ENCODE peak calls at places on chromosomes 5 and 9, in ten cellular contexts. One of them, this sample, is unnamed.
A peak's percentile ranks its signal among the peaks of the same experiment; 100 is the strongest.

GRCh38 chr9:35907732-35908483 is 1.4 kb upstream of the SPAAR start:
- DNase-seq in Peyer's patch: peak; percentile 75
- DNase-seq in cardiac muscle cell: peak; percentile 58
- DNase-seq in hepatocyte: peak; percentile 82
- DNase-seq in heart right ventricle: peak; percentile 77
- DNase-seq in stomach: peak; percentile 47
- DNase-seq in brain microvascular endothelial cell: peak; percentile 65
- DNase-seq in psoas muscle: peak; percentile 87
- DNase-seq in OCI-LY7: no peak
- DNase-seq in A673: peak; percentile 95
- DNase-seq in this sample: no peak

GRCh38 chr5:173940269-173940668 is 48.7 kb upstream of the C5orf47 start:
- DNase-seq in Peyer's patch: no peak
- DNase-seq in cardiac muscle cell: no peak
- DNase-seq in hepatocyte: no peak
- DNase-seq in heart right ventricle: no peak
- DNase-seq in stomach: no peak
- DNase-seq in brain microvascular endothelial cell: no peak
- DNase-seq in psoas muscle: no peak
- DNase-seq in OCI-LY7: no peak
- DNase-seq in A673: no peak
- DNase-seq in this sample: no peak

GRCh38 chr5:173055722-173055982 is 500 bp upstream of the CREBRF start:
- DNase-seq in Peyer's patch: no peak
- DNase-seq in cardiac muscle cell: peak; percentile 3
- DNase-seq in hepatocyte: no peak
- DNase-seq in heart right ventricle: no peak
- DNase-seq in stomach: no peak
- DNase-seq in brain microvascular endothelial cell: no peak
- DNase-seq in psoas muscle: no peak
- DNase-seq in OCI-LY7: peak; percentile 39
- DNase-seq in A673: no peak
- DNase-seq in this sample: no peak

GRCh38 chr5:59124983-59125960 is 542.4 kb downstream of the RAB3C start:
- DNase-seq in Peyer's patch: no peak
- DNase-seq in cardiac muscle cell: peak; percentile 27
- DNase-seq in hepatocyte: no peak
- DNase-seq in heart right ventricle: no peak
- DNase-seq in stomach: no peak
- DNase-seq in brain microvascular endothelial cell: no peak
- DNase-seq in psoas muscle: no peak
- DNase-seq in OCI-LY7: no peak
- DNase-seq in A673: peak; percentile 88
- DNase-seq in this sample: no peak

GRCh38 chr9:114177423-114178064 is 22.2 kb downstream of the COL27A1 start:
- DNase-seq in Peyer's patch: no peak
- DNase-seq in cardiac muscle cell: no peak
- DNase-seq in hepatocyte: no peak
- DNase-seq in heart right ventricle: no peak
- DNase-seq in stomach: no peak
- DNase-seq in brain microvascular endothelial cell: peak; percentile 59
- DNase-seq in psoas muscle: no peak
- DNase-seq in OCI-LY7: no peak
- DNase-seq in A673: peak; percentile 86
- DNase-seq in this sample: no peak

GRCh38 chr5:116242363-116242762 is 157.5 kb downstream of the COMMD10 start:
- DNase-seq in Peyer's patch: no peak
- DNase-seq in cardiac muscle cell: no peak
- DNase-seq in hepatocyte: no peak
- DNase-seq in heart right ventricle: no peak
- DNase-seq in stomach: no peak
- DNase-seq in brain microvascular endothelial cell: no peak
- DNase-seq in psoas muscle: no peak
- DNase-seq in OCI-LY7: no peak
- DNase-seq in A673: no peak
- DNase-seq in this sample: no peak

GRCh38 chr9:98602839-98603238 is 105.9 kb downstream of the GABBR2 start:
- DNase-seq in Peyer's patch: no peak
- DNase-seq in cardiac muscle cell: no peak
- DNase-seq in hepatocyte: no peak
- DNase-seq in heart right ventricle: no peak
- DNase-seq in stomach: no peak
- DNase-seq in brain microvascular endothelial cell: peak; percentile 16
- DNase-seq in psoas muscle: no peak
- DNase-seq in OCI-LY7: no peak
- DNase-seq in A673: no peak
- DNase-seq in this sample: no peak

GRCh38 chr9:25681270-25681669 is 3.0 kb upstream of the TUSC1 start:
- DNase-seq in Peyer's patch: no peak
- DNase-seq in cardiac muscle cell: no peak
- DNase-seq in hepatocyte: no peak
- DNase-seq in heart right ventricle: no peak
- DNase-seq in stomach: no peak
- DNase-seq in brain microvascular endothelial cell: peak; percentile 56
- DNase-seq in psoas muscle: no peak
- DNase-seq in OCI-LY7: no peak
- DNase-seq in A673: no peak
- DNase-seq in this sample: no peak

GRCh38 chr5:62395210-62395950 is 8.3 kb downstream of the DIMT1 start:
- DNase-seq in Peyer's patch: no peak
- DNase-seq in cardiac muscle cell: no peak
- DNase-seq in hepatocyte: no peak
- DNase-seq in heart right ventricle: no peak
- DNase-seq in stomach: no peak
- DNase-seq in brain microvascular endothelial cell: peak; percentile 11
- DNase-seq in psoas muscle: no peak
- DNase-seq in OCI-LY7: no peak
- DNase-seq in A673: no peak
- DNase-seq in this sample: no peak

GRCh38 chr9:111978616-111979015 is 82.0 kb downstream of the UGCG start:
- DNase-seq in Peyer's patch: no peak
- DNase-seq in cardiac muscle cell: no peak
- DNase-seq in hepatocyte: no peak
- DNase-seq in heart right ventricle: no peak
- DNase-seq in stomach: no peak
- DNase-seq in brain microvascular endothelial cell: no peak
- DNase-seq in psoas muscle: no peak
- DNase-seq in OCI-LY7: no peak
- DNase-seq in A673: no peak
- DNase-seq in this sample: no peak

DNA sequence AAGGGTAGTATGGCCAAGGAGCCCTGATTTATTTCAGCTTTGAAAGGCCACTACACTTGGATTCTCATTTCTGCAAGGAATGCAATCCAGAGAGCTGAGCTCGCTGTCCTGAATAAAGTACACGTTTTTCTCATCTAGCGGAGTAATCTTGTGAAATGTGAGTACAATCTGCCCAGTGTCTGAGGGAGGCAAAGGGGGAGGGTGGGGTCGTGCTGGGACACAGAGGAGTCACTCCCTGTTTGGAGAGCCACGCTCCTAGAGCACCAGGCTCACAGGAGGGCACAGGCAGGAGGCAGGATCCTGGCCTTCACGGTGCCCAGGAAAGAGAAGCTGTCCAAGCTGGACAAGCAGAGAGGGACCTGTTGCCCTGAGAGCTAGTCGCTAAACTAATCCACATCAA is 51.0 kb upstream of the IFNK start:
- DNase-seq in Peyer's patch: no peak
- DNase-seq in cardiac muscle cell: no peak
- DNase-seq in hepatocyte: peak; percentile 48
- DNase-seq in heart right ventricle: peak; percentile 21
- DNase-seq in stomach: no peak
- DNase-seq in brain microvascular endothelial cell: peak; percentile 12
- DNase-seq in psoas muscle: peak; percentile 81
- DNase-seq in OCI-LY7: no peak
- DNase-seq in A673: no peak
- DNase-seq in this sample: no peak
- H3K27ac ChIP-seq in Peyer's patch: peak overlapping the region; percentile 35
- H3K27ac ChIP-seq in cardiac muscle cell: no peak overlapping the region
- H3K27ac ChIP-seq in hepatocyte: no peak overlapping the region
- H3K27ac ChIP-seq in heart right ventricle: no peak overlapping the region
- H3K27ac ChIP-seq in stomach: peak overlapping the region; percentile 72
- H3K27ac ChIP-seq in brain microvascular endothelial cell: no peak overlapping the region
- H3K27ac ChIP-seq in psoas muscle: no peak overlapping the region
- H3K27ac ChIP-seq in OCI-LY7: no peak overlapping the region
- H3K27ac ChIP-seq in A673: no peak overlapping the region
- H3K27ac ChIP-seq in this sample: no peak overlapping the region

GRCh38 chr5:98994636-98995035 is 65.8 kb upstream of the CHD1 start:
- DNase-seq in Peyer's patch: no peak
- DNase-seq in cardiac muscle cell: no peak
- DNase-seq in hepatocyte: peak; percentile 27
- DNase-seq in heart right ventricle: no peak
- DNase-seq in stomach: no peak
- DNase-seq in brain microvascular endothelial cell: no peak
- DNase-seq in psoas muscle: no peak
- DNase-seq in OCI-LY7: no peak
- DNase-seq in A673: no peak
- DNase-seq in this sample: no peak

GRCh38 chr5:98989723-98990122 is 60.9 kb upstream of the CHD1 start:
- DNase-seq in Peyer's patch: no peak
- DNase-seq in cardiac muscle cell: no peak
- DNase-seq in hepatocyte: no peak
- DNase-seq in heart right ventricle: no peak
- DNase-seq in stomach: no peak
- DNase-seq in brain microvascular endothelial cell: no peak
- DNase-seq in psoas muscle: no peak
- DNase-seq in OCI-LY7: no peak
- DNase-seq in A673: no peak
- DNase-seq in this sample: no peak

GRCh38 chr5:98993512-98993911 is 64.7 kb upstream of the CHD1 start:
- DNase-seq in Peyer's patch: no peak
- DNase-seq in cardiac muscle cell: no peak
- DNase-seq in hepatocyte: no peak
- DNase-seq in heart right ventricle: no peak
- DNase-seq in stomach: no peak
- DNase-seq in brain microvascular endothelial cell: no peak
- DNase-seq in psoas muscle: no peak
- DNase-seq in OCI-LY7: no peak
- DNase-seq in A673: no peak
- DNase-seq in this sample: no peak

GRCh38 chr5:98997000-98997399 is 68.2 kb upstream of the CHD1 start:
- DNase-seq in Peyer's patch: no peak
- DNase-seq in cardiac muscle cell: no peak
- DNase-seq in hepatocyte: no peak
- DNase-seq in heart right ventricle: no peak
- DNase-seq in stomach: no peak
- DNase-seq in brain microvascular endothelial cell: peak; percentile 49
- DNase-seq in psoas muscle: no peak
- DNase-seq in OCI-LY7: no peak
- DNase-seq in A673: peak; percentile 88
- DNase-seq in this sample: no peak

DNA sequence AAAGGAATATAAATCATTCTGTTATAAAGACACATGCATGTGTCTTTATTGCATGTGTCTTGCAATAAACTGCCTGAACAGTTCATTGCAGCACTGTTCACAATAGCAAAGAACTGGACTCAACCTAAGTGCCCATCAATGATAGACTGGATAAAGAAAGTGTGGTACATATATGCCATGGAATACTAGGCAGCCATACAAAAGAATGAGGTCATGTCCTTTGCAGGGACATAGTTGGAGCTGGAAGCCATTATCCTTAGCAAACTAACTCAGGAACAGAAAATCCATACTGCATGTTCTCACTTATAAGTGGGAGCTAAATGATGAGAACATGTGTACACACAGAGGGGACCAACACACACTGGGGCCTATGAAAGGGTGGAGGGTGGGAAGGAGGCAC is 63.7 kb upstream of the CHD1 start:
- DNase-seq in Peyer's patch: no peak
- DNase-seq in cardiac muscle cell: no peak
- DNase-seq in hepatocyte: no peak
- DNase-seq in heart right ventricle: no peak
- DNase-seq in stomach: no peak
- DNase-seq in brain microvascular endothelial cell: no peak
- DNase-seq in psoas muscle: no peak
- DNase-seq in OCI-LY7: no peak
- DNase-seq in A673: no peak
- DNase-seq in this sample: no peak
- H3K36me3 ChIP-seq in Peyer's patch: no peaks in the 10 kb centered on the region
- H3K36me3 ChIP-seq in cardiac muscle cell: no peaks in the 10 kb centered on the region
- H3K36me3 ChIP-seq in hepatocyte: no peaks in the 10 kb centered on the region
- H3K36me3 ChIP-seq in heart right ventricle: no peaks in the 10 kb centered on the region
- H3K36me3 ChIP-seq in stomach: no peaks in the 10 kb centered on the region
- H3K36me3 ChIP-seq in brain microvascular endothelial cell: no peaks in the 10 kb centered on the region
- H3K36me3 ChIP-seq in psoas muscle: no peaks in the 10 kb centered on the region
- H3K36me3 ChIP-seq in OCI-LY7: no peaks in the 10 kb centered on the region
- H3K36me3 ChIP-seq in A673: no peaks in the 10 kb centered on the region
- H3K36me3 ChIP-seq in this sample: no peaks in the 10 kb centered on the region

GRCh38 chr5:176610430-176610763 is 441 bp upstream of the GPRIN1 start:
- DNase-seq in Peyer's patch: no peak
- DNase-seq in cardiac muscle cell: no peak
- DNase-seq in hepatocyte: no peak
- DNase-seq in heart right ventricle: no peak
- DNase-seq in stomach: no peak
- DNase-seq in brain microvascular endothelial cell: no peak
- DNase-seq in psoas muscle: no peak
- DNase-seq in OCI-LY7: no peak
- DNase-seq in A673: peak; percentile 28
- DNase-seq in this sample: no peak
- TF ChIP-seq CTCF in Peyer's patch: no peak
- TF ChIP-seq CTCF in cardiac muscle cell: no peak
- TF ChIP-seq CTCF in hepatocyte: no peak
- TF ChIP-seq CTCF in heart right ventricle: no peak
- TF ChIP-seq CTCF in stomach: no peak
- TF ChIP-seq CTCF in brain microvascular endothelial cell: no peak
- TF ChIP-seq CTCF in psoas muscle: peak; percentile 1
- TF ChIP-seq CTCF in OCI-LY7: no peak
- TF ChIP-seq CTCF in A673: no peak
- TF ChIP-seq CTCF in this sample: no peak

GRCh38 chr5:111735829-111736228 is 21.2 kb downstream of the NREP start:
- DNase-seq in Peyer's patch: no peak
- DNase-seq in cardiac muscle cell: no peak
- DNase-seq in hepatocyte: peak; percentile 50
- DNase-seq in heart right ventricle: no peak
- DNase-seq in stomach: no peak
- DNase-seq in brain microvascular endothelial cell: peak; percentile 98
- DNase-seq in psoas muscle: peak; percentile 88
- DNase-seq in OCI-LY7: no peak
- DNase-seq in A673: peak; percentile 55
- DNase-seq in this sample: peak; percentile 53

GRCh38 chr5:111741270-111741669 is 15.7 kb downstream of the NREP start:
- DNase-seq in Peyer's patch: no peak
- DNase-seq in cardiac muscle cell: no peak
- DNase-seq in hepatocyte: no peak
- DNase-seq in heart right ventricle: no peak
- DNase-seq in stomach: no peak
- DNase-seq in brain microvascular endothelial cell: no peak
- DNase-seq in psoas muscle: no peak
- DNase-seq in OCI-LY7: peak; percentile 84
- DNase-seq in A673: no peak
- DNase-seq in this sample: no peak

GRCh38 chr5:111739423-111739822 is 17.6 kb downstream of the NREP start:
- DNase-seq in Peyer's patch: no peak
- DNase-seq in cardiac muscle cell: no peak
- DNase-seq in hepatocyte: no peak
- DNase-seq in heart right ventricle: no peak
- DNase-seq in stomach: no peak
- DNase-seq in brain microvascular endothelial cell: no peak
- DNase-seq in psoas muscle: no peak
- DNase-seq in OCI-LY7: no peak
- DNase-seq in A673: no peak
- DNase-seq in this sample: no peak

GRCh38 chr5:111737716-111738115 is 19.3 kb downstream of the NREP start:
- DNase-seq in Peyer's patch: no peak
- DNase-seq in cardiac muscle cell: no peak
- DNase-seq in hepatocyte: no peak
- DNase-seq in heart right ventricle: no peak
- DNase-seq in stomach: no peak
- DNase-seq in brain microvascular endothelial cell: no peak
- DNase-seq in psoas muscle: no peak
- DNase-seq in OCI-LY7: no peak
- DNase-seq in A673: no peak
- DNase-seq in this sample: no peak

GRCh38 chr5:111738118-111738517 is 18.9 kb downstream of the NREP start:
- DNase-seq in Peyer's patch: no peak
- DNase-seq in cardiac muscle cell: no peak
- DNase-seq in hepatocyte: no peak
- DNase-seq in heart right ventricle: no peak
- DNase-seq in stomach: no peak
- DNase-seq in brain microvascular endothelial cell: no peak
- DNase-seq in psoas muscle: no peak
- DNase-seq in OCI-LY7: peak; percentile 41
- DNase-seq in A673: no peak
- DNase-seq in this sample: no peak
- H3K27ac ChIP-seq in Peyer's patch: no peak overlapping the region
- H3K27ac ChIP-seq in cardiac muscle cell: peak overlapping the region; percentile 45
- H3K27ac ChIP-seq in hepatocyte: peak overlapping the region; percentile 31
- H3K27ac ChIP-seq in heart right ventricle: no peak overlapping the region
- H3K27ac ChIP-seq in stomach: no peak overlapping the region
- H3K27ac ChIP-seq in brain microvascular endothelial cell: peak overlapping the region; percentile 49
- H3K27ac ChIP-seq in psoas muscle: no peak overlapping the region
- H3K27ac ChIP-seq in OCI-LY7: peak overlapping the region; percentile 32
- H3K27ac ChIP-seq in A673: no peak overlapping the region
- H3K27ac ChIP-seq in this sample: no peak overlapping the region

This sample was measured in left lung.